ENCODE peak calls at places on chromosomes 16 and 17, in four cellular contexts. P is stimulated activated CD4-positive, alpha-beta T cell treated with anti-CD3 and anti-CD28 coated beads, Interleukin-1b, Interleukin-23, amount 100 ng/mL, for 48 hours; Q is NCI-H1436; D is HAP-1. N is an unnamed sample.

GRCh38 chr16:75068075-75068474 is 48.5 kb downstream of the LDHD start:
- DNase-seq in Q (no peak), D (no peak), P (no peak), N (no peak)

GRCh38 chr17:8162232-8162996 is at the start of gene VAMP2:
- DNase-seq in P (peak), D (peak), Q (peak), N (no peak)

GRCh38 chr17:80804466-80804865 is 187.2 kb upstream of the CHMP6 start:
- DNase-seq in D (no peak), P (no peak), Q (no peak), N (no peak)

GRCh38 chr16:8376430-8376829 is 213.9 kb downstream of the TMEM114 start:
- DNase-seq in P (no peak), Q (no peak), D (no peak), N (no peak)

GRCh38 chr17:40072481-40073346 is 9.9 kb downstream of the THRA start:
- DNase-seq in P (no peak), Q (no peak), D (no peak), N (no peak)

GRCh38 chr16:52439171-52439701 is 107.7 kb downstream of the TOX3 start:
- DNase-seq in D (no peak), Q (no peak), P (no peak), N (no peak)

GRCh38 chr16:19356024-19356952 is 61.4 kb upstream of the TMC5 start:
- DNase-seq in P (no peak), Q (no peak), D (no peak), N (no peak)

GRCh38 chr17:54745862-54746261 is 154.8 kb upstream of the TOM1L1 start:
- DNase-seq in D (no peak), Q (no peak), P (no peak), N (no peak)